ENCODE peak calls at places on chromosomes 2 and 18, in ten cellular contexts. N is brain microvascular endothelial cell; E is left ventricle myocardium inferior; P is psoas muscle; U is cardiac muscle cell; M is K562; Y is CD4-positive, alpha-beta memory T cell; S is PC-3; B is H9; K is GM23338. R is an unnamed sample.

GRCh38 chr2:61549546-61549945 is 11.4 kb upstream of the XPO1 start:
- DNase-seq in N (no peak), E (no peak), P (no peak), U (no peak), M (no peak), Y (no peak), S (no peak), B (no peak), K (no peak), R (no peak)

GRCh38 chr18:3093624-3094354 is 80.8 kb upstream of the LPIN2 start:
- DNase-seq in N (no peak), E (no peak), P (no peak), U (no peak), M (no peak), Y (no peak), S (peak; percentile 41), B (no peak), K (no peak), R (no peak)

GRCh38 chr2:64036343-64036742 is 17.1 kb upstream of the VPS54 start:
- DNase-seq in N (peak; percentile 59), E (no peak), P (no peak), U (peak; percentile 60), M (no peak), Y (peak; percentile 50), S (peak; percentile 74), B (no peak), K (no peak), R (no peak)

GRCh38 chr2:152480870-152481269 is 145.9 kb downstream of the FMNL2 start:
- DNase-seq in N (no peak), E (no peak), P (no peak), U (no peak), M (no peak), Y (no peak), S (no peak), B (no peak), K (no peak), R (no peak)

GRCh38 chr18:39805218-39805617 is 2149.8 kb upstream of the PIK3C3 start:
- DNase-seq in N (no peak), E (no peak), P (no peak), U (no peak), M (no peak), Y (no peak), S (no peak), B (no peak), K (no peak), R (no peak)

GRCh38 chr2:218023636-218024035 is 20.8 kb upstream of the TNS1 start:
- DNase-seq in N (no peak), E (peak; percentile 11), P (no peak), U (no peak), M (no peak), Y (no peak), S (no peak), B (peak; percentile 11), K (no peak), R (no peak)

GRCh38 chr2:183244300-183244849 is 120.1 kb downstream of the NUP35 start:
- DNase-seq in N (no peak), E (no peak), P (no peak), U (no peak), M (no peak), Y (no peak), S (no peak), B (peak; percentile 38), K (peak; percentile 64), R (no peak)

GRCh38 chr2:229485782-229486181 is 214.7 kb upstream of the PID1 start:
- DNase-seq in N (no peak), E (no peak), P (no peak), U (no peak), M (no peak), Y (no peak), S (no peak), B (no peak), K (no peak), R (no peak)

GRCh38 chr18:79682896-79683625 is 3.5 kb downstream of the CTDP1 start:
- DNase-seq in N (no peak), E (no peak), P (no peak), U (no peak), M (no peak), Y (peak; percentile 14), S (no peak), B (no peak), K (no peak), R (no peak)

GRCh38 chr2:192124576-192124975 is 70.2 kb downstream of the TMEFF2 start:
- DNase-seq in N (no peak), E (no peak), P (no peak), U (no peak), M (no peak), Y (no peak), S (peak; percentile 26), B (no peak), K (no peak), R (no peak)

DNA sequence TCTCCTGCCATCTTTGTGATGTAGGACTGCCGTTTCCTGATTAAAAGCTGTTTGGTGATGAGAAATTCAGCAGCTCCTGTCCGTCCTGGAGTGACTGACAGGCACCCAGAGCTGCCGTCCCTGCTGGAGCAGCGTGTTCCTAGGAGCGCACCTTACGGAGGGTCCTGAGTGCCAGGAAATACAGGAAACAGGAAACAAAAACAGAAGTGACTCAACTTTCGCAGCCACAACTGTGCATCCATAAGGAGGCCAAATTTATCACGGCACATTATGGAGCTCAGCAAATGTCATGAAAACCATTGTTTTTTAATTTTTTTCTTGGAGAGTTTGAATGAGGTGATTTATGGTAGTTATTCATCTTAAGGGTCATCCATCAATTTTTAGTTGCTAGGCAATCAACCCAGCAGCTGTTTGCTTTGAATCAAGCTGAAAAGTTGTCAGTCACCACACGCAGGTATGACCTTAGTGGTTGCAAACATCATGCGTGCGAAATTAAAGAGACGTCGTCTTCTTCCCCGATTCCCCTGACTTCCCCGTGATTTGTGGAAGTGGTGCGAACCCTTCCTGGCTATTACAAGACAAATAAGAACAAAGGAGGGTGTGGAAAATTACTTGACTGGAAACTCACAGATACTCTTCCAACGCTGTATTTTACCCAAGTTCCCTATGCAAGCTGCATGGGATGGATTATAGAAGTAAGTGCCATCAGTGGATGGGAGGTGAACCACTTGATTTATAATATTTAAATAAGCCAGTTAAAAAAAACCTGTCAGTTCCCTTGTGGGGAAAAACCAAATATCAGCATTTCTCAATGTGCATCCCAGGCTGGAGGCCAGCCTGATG is 19.8 kb downstream of the TSHZ1 start:
- DNase-seq in N (no peak), E (no peak), P (no peak), U (no peak), M (no peak), Y (no peak), S (no peak), B (no peak), K (no peak), R (no peak)
- H3K27ac ChIP-seq in N (no peak overlapping the region), E (peak overlapping the region; percentile 63), P (peak overlapping the region; percentile 3), U (no peak overlapping the region), M (no peak overlapping the region), Y (no peak overlapping the region), S (no peak overlapping the region), B (no peak overlapping the region), K (no peak overlapping the region), R (no peak overlapping the region)

DNA sequence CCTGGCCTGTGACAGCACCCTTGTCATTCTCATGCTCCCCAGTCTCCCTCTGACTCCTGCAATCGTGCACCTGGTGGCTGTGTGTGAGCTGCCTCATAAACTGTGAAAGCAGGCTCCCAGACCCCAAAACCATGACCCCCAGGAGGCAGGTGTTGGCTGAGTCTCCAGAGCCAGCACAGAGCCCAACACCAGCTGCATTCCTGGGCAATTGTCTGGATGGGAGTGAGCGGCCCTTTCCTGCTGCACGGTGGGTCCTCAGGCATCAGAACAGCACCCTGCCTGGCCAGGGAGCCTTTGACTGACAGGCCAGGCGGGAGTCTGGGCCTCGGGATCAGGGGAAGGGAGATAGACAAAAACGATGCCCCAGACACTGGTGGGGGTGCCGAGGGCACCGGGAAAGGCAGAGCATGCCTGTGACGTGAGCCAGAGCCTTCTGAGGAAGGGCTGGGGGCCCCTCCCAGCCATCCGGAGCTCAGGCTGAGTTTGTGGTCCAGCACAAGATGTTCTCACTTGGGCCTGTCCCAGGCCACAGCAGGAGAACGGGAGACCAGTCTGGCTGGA is 135.1 kb upstream of the GPC1 start:
- DNase-seq in N (no peak), E (no peak), P (peak; percentile 28), U (no peak), M (no peak), Y (no peak), S (no peak), B (peak; percentile 27), K (no peak), R (no peak)
- H3K27ac ChIP-seq in N (no peak overlapping the region), E (no peak overlapping the region), P (no peak overlapping the region), U (no peak overlapping the region), M (no peak overlapping the region), Y (no peak overlapping the region), S (no peak overlapping the region), B (no peak overlapping the region), K (no peak overlapping the region), R (no peak overlapping the region)

DNA sequence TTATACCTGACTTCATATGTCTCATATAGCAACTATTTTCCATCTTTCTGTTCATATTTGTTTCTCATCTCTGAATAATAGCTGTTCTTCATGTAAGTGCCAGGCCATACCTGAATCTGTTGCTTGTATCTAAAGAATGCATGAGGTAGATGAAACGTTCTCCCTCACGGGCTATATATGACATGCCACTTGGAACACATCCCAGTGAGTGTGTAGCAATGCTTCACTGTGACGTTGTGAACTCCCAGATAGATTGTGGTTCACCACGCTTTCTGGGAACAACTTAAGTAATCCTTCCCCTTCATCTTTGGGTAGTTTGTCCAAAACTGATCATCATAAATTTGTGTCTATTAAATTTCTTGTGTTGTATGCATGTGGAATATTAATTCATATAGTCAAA is 60.1 kb downstream of the RDH14 start:
- DNase-seq in N (peak; percentile 85), E (no peak), P (no peak), U (peak; percentile 97), M (no peak), Y (no peak), S (peak; percentile 44), B (no peak), K (no peak), R (no peak)
- H3K27ac ChIP-seq in N (no peak overlapping the region), E (no peak overlapping the region), P (no peak overlapping the region), U (no peak overlapping the region), M (no peak overlapping the region), Y (no peak overlapping the region), S (no peak overlapping the region), B (no peak overlapping the region), K (no peak overlapping the region), R (no peak overlapping the region)

GRCh38 chr2:74183878-74184277 is 5.2 kb upstream of the MOB1A start:
- DNase-seq in N (no peak), E (no peak), P (no peak), U (no peak), M (no peak), Y (no peak), S (no peak), B (no peak), K (no peak), R (no peak)

GRCh38 chr2:74179063-74179865 is 585 bp upstream of the MOB1A start:
- DNase-seq in N (no peak), E (no peak), P (no peak), U (peak; percentile 13), M (no peak), Y (no peak), S (no peak), B (no peak), K (no peak), R (no peak)

GRCh38 chr2:74178211-74179062 is at the start of gene MOB1A:
- DNase-seq in N (peak; percentile 97), E (peak; percentile 98), P (peak; percentile 98), U (peak; percentile 99), M (peak; percentile 96), Y (peak; percentile 97), S (peak; percentile 99), B (peak; percentile 99), K (peak; percentile 100), R (peak; percentile 100)

GRCh38 chr2:74177697-74178096 is 982 bp downstream of the MOB1A start:
- DNase-seq in N (no peak), E (no peak), P (no peak), U (no peak), M (no peak), Y (no peak), S (no peak), B (no peak), K (no peak), R (no peak)

GRCh38 chr2:74181739-74182138 is 3.1 kb upstream of the MOB1A start:
- DNase-seq in N (no peak), E (no peak), P (no peak), U (no peak), M (peak; percentile 50), Y (no peak), S (no peak), B (no peak), K (no peak), R (no peak)
- H3K27ac ChIP-seq in N (no peak overlapping the region), E (peak overlapping the region; percentile 38), P (no peak overlapping the region), U (no peak overlapping the region), M (peak overlapping the region; percentile 51), Y (no peak overlapping the region), S (no peak overlapping the region), B (no peak overlapping the region), K (no peak overlapping the region), R (no peak overlapping the region)

R was measured in iPS DF 6.9.